ENCODE peak calls at places on chromosomes 2 and 18, in five cellular contexts. Q, C, W, E and N are unnamed samples.

GRCh38 chr2:9342659-9343058 is 80.7 kb downstream of the ITGB1BP1 start:
- DNase-seq in Q (no peak), C (no peak), W (no peak), E (no peak), N (no peak)

GRCh38 chr2:240810199-240810598 is 9.8 kb downstream of the KIF1A start:
- DNase-seq in Q (no peak), C (no peak), W (no peak), E (no peak), N (no peak)

GRCh38 chr2:75429036-75429435 is 131.7 kb downstream of the EVA1A start:
- DNase-seq in Q (no peak), C (no peak), W (no peak), E (no peak), N (no peak)

GRCh38 chr2:17805717-17806354 is 10.4 kb upstream of the MSGN1 start:
- DNase-seq in Q (no peak), C (no peak), W (no peak), E (no peak), N (no peak)

GRCh38 chr2:235493402-235493774 is 455 bp upstream of the AGAP1 start:
- DNase-seq in Q (no peak), C (peak; percentile 56), W (peak; percentile 60), E (no peak), N (no peak)

GRCh38 chr2:47562548-47562947 is 159.6 kb downstream of the MSH2 start:
- DNase-seq in Q (no peak), C (no peak), W (no peak), E (no peak), N (no peak)

GRCh38 chr18:45106331-45106774 is 425.7 kb downstream of the SETBP1 start:
- DNase-seq in Q (no peak), C (no peak), W (peak; percentile 35), E (no peak), N (no peak)

GRCh38 chr2:233976087-233976486 is 58.9 kb downstream of the TRPM8 start:
- DNase-seq in Q (no peak), C (no peak), W (no peak), E (no peak), N (no peak)

GRCh38 chr2:32009479-32010256 is 1.1 kb downstream of the MEMO1 start:
- DNase-seq in Q (peak; percentile 53), C (no peak), W (peak; percentile 24), E (peak; percentile 21), N (peak; percentile 22)

GRCh38 chr2:60644942-60645341 is 91.5 kb upstream of the BCL11A start:
- DNase-seq in Q (no peak), C (no peak), W (no peak), E (no peak), N (no peak)

GRCh38 chr2:60643747-60644146 is 90.3 kb upstream of the BCL11A start:
- DNase-seq in Q (no peak), C (no peak), W (no peak), E (no peak), N (no peak)

DNA sequence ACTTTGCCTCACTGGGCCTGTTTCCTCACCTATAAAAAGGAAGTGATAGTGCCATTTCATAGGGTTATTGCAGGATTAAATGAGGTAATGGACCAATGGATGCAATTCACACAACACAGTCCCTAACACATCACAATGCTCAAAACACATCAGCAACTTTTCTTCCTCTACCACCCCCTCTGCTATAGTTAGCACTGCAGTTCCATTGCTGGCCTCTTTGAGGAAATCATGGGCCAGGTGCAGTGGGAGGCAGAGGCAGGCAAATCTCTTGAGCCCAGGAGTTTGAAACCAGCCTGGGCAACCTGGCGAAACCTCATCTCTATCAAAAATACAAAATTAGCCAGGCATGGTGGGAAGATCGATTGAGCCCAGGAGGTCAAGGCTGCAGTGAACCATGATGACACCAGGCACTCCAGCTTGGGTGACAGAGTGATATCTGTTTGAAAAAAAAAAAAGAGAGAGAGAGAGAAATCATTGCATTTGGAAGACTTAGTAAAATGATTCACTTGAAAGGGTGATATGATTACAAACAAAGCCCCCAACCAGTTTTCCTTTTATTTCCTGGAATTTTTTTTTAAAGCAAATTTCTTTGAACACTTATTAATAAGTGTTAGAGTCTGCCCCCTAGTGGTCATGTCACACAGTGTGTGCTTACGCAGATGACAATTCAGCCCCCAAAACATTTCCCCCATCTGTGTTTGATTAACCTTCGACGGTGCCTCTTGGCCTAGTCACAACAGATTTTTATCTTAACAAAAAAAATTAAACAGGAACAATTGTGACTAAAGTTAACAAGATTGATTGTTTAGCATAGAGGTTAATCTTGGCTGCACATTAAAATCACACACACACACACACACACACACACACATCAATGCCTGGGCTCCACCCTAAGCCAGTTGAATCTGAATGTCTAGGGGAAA is 88.7 kb upstream of the BCL11A start:
- DNase-seq in Q (no peak), C (no peak), W (peak; percentile 66), E (peak; percentile 7), N (peak; percentile 20)
- TF ChIP-seq CTCF in Q (no peak), C (peak; percentile 29), W (peak; percentile 60), E (peak; percentile 75), N (peak; percentile 73)

GRCh38 chr2:64275174-64275466 is 130.9 kb upstream of the PELI1 start:
- DNase-seq in Q (no peak), C (no peak), W (no peak), E (no peak), N (no peak)
- H3K4me1 ChIP-seq in Q (peaks cover 14% of the 10 kb centered on the region), C (peaks cover 32% of the 10 kb centered on the region), W (peaks cover 20% of the 10 kb centered on the region), E (peaks cover 53% of the 10 kb centered on the region), N (peaks cover 8% of the 10 kb centered on the region)

GRCh38 chr2:160491922-160492371 is 1.7 kb downstream of the RBMS1 start:
- DNase-seq in Q (no peak), C (no peak), W (peak; percentile 81), E (peak; percentile 62), N (no peak)
- H3K4me3 ChIP-seq in Q (peak overlapping the region; percentile 94), C (peak overlapping the region; percentile 82), W (peak overlapping the region; percentile 97), E (peak overlapping the region; percentile 72), N (peak overlapping the region; percentile 80)

GRCh38 chr2:237791977-237792727 is 6.4 kb upstream of the RBM44 start:
- DNase-seq in Q (no peak), C (no peak), W (no peak), E (peak; percentile 29), N (no peak)
- TF ChIP-seq CTCF in Q (no peak), C (no peak), W (peak; percentile 4), E (peak; percentile 2), N (no peak)

GRCh38 chr2:49080681-49081080 is 73.6 kb downstream of the FSHR start:
- DNase-seq in Q (no peak), C (no peak), W (no peak), E (no peak), N (no peak)
- H3K4me1 ChIP-seq in Q (no peaks in the 10 kb centered on the region), C (no peaks in the 10 kb centered on the region), W (no peaks in the 10 kb centered on the region), E (no peaks in the 10 kb centered on the region), N (no peaks in the 10 kb centered on the region)

DNA sequence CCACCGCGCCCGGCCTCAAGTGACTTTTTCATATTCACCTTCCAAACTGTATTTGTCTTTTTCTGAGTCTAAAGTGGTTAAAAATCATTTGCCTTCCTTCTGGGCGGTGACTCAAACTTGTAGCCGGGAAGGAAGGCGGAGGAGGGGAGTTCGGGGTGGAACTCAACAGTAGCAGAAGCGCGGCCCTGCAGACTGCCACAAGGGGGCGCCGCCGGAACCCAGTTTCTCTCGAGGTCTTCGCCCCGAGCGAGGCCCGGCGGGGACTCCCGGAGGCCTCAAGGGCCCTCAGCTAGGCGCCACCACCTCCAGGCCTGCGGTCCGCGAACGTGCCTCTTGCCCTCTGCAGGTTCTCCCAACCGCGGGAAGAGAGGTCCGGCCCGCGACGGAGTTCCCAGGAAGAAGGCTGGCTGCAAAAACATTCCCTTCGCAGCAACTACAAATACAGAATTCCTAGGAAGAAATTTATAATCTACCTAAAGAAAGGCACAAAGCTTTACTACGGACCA is 16.8 kb upstream of the ITM2C start:
- DNase-seq in Q (peak; percentile 89), C (peak; percentile 74), W (peak; percentile 78), E (peak; percentile 68), N (peak; percentile 73)
- H3K4me3 ChIP-seq in Q (no peak overlapping the region), C (peak overlapping the region; percentile 33), W (no peak overlapping the region), E (no peak overlapping the region), N (no peak overlapping the region)

DNA sequence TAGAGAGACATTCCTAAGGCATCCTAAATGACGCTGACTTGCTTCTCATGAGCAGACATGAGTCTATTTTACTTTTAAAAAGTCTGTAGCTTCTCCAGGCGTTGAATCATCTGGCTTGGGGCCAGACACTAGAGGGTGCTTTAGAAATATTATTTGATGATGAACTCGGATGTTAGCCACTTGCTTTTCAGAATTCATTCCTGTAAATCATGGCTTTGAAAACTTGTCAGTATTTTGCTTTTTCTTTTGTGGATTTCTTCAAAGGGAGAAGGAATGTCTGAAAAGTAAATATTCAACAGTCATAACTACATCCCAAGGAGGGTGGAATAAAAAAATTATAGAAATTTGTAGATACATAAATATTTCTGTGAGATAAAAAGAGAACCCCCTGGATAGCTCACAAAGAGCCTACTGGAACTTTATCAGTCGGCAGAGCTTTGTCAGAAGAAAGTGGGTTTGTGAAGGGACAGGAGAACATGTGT is 370.8 kb downstream of the OSR1 start:
- DNase-seq in Q (peak; percentile 73), C (peak; percentile 88), W (peak; percentile 93), E (peak; percentile 86), N (no peak)
- TF ChIP-seq CTCF in Q (no peak), C (no peak), W (no peak), E (peak; percentile 24), N (no peak)

GRCh38 chr2:33202641-33203345 is 256.0 kb downstream of the LTBP1 start:
- DNase-seq in Q (no peak), C (no peak), W (no peak), E (no peak), N (no peak)
- H3K4me1 ChIP-seq in Q (peaks cover 2% of the 10 kb centered on the region), C (peaks cover 63% of the 10 kb centered on the region), W (no peaks in the 10 kb centered on the region), E (no peaks in the 10 kb centered on the region), N (no peaks in the 10 kb centered on the region)